ENCODE peak calls at places on chromosomes 7 and 10, in six cellular contexts. B is SK-N-SH, F is GM12878, N is K562, J is HCT116, C is HepG2. R is an unnamed sample.

GRCh38 chr7:83130623-83131545 is 31.8 kb downstream of the PCLO start:
- DNase-seq in B (no peak), F (no peak), N (no peak), J (no peak), C (no peak), R (no peak)

GRCh38 chr7:105917659-105918058 is 41.3 kb upstream of the ATXN7L1 start:
- DNase-seq in B (no peak), F (no peak), N (no peak), J (no peak), C (no peak), R (no peak)

GRCh38 chr10:17444062-17444714 is 10.2 kb downstream of the ST8SIA6 start:
- DNase-seq in B (no peak), F (peak; percentile 44), N (no peak), J (no peak), C (no peak), R (no peak)

GRCh38 chr7:149778327-149778637 is 4.9 kb upstream of the ZNF467 start:
- DNase-seq in B (no peak), F (no peak), N (no peak), J (no peak), C (no peak), R (no peak)

GRCh38 chr7:11650030-11650429 is 182.0 kb downstream of the THSD7A start:
- DNase-seq in B (no peak), F (no peak), N (no peak), J (no peak), C (no peak), R (no peak)

GRCh38 chr7:102275123-102275703 is 11.5 kb upstream of the SH2B2 start:
- DNase-seq in B (no peak), F (no peak), N (no peak), J (no peak), C (no peak), R (no peak)

GRCh38 chr7:832292-832967 is at the start of gene SUN1:
- DNase-seq in B (no peak), F (peak; percentile 26), N (no peak), J (peak; percentile 87), C (peak; percentile 13), R (peak; percentile 46)

GRCh38 chr10:118734477-118734876 is 20.3 kb downstream of the CACUL1 start:
- DNase-seq in B (no peak), F (no peak), N (no peak), J (no peak), C (no peak), R (no peak)

GRCh38 chr7:80681272-80681885 is 42.9 kb downstream of the CD36 start:
- DNase-seq in B (peak; percentile 38), F (no peak), N (no peak), J (peak; percentile 45), C (peak; percentile 43), R (peak; percentile 75)

GRCh38 chr10:124495176-124495575 is 33.6 kb downstream of the LHPP start:
- DNase-seq in B (no peak), F (no peak), N (no peak), J (no peak), C (no peak), R (no peak)

GRCh38 chr10:89295597-89295996 is 6.2 kb upstream of the IFIT2 start:
- DNase-seq in B (no peak), F (no peak), N (no peak), J (no peak), C (no peak), R (no peak)

GRCh38 chr7:98054585-98054984 is 52.1 kb upstream of the LMTK2 start:
- DNase-seq in B (no peak), F (no peak), N (no peak), J (no peak), C (no peak), R (no peak)

GRCh38 chr10:124419635-124420034 is 912 bp upstream of the OAT start:
- DNase-seq in B (no peak), F (no peak), N (no peak), J (no peak), C (no peak), R (no peak)

GRCh38 chr10:13706175-13706574 is 119.4 kb downstream of the PRPF18 start:
- DNase-seq in B (no peak), F (no peak), N (no peak), J (no peak), C (no peak), R (no peak)

GRCh38 chr7:73329861-73330581 is 2.1 kb downstream of the FKBP6 start:
- DNase-seq in B (peak; percentile 35), F (no peak), N (no peak), J (no peak), C (no peak), R (no peak)

GRCh38 chr7:154910977-154911376 is 91.9 kb downstream of the PAXIP1 start:
- DNase-seq in B (no peak), F (no peak), N (no peak), J (no peak), C (no peak), R (no peak)

GRCh38 chr7:3399858-3400257 is 98.8 kb downstream of the SDK1 start:
- DNase-seq in B (no peak), F (no peak), N (no peak), J (peak; percentile 49), C (peak; percentile 73), R (no peak)

GRCh38 chr7:158116235-158116634 is 471.4 kb downstream of the PTPRN2 start:
- DNase-seq in B (no peak), F (no peak), N (no peak), J (no peak), C (no peak), R (no peak)

GRCh38 chr7:55026086-55026790 is 7.4 kb downstream of the EGFR start:
- DNase-seq in B (no peak), F (no peak), N (no peak), J (no peak), C (no peak), R (no peak)

GRCh38 chr7:158614695-158615094 is 27.1 kb upstream of the PTPRN2 start:
- DNase-seq in B (no peak), F (no peak), N (no peak), J (no peak), C (no peak), R (no peak)

GRCh38 chr10:19638173-19638872 is 177.9 kb upstream of the PLXDC2 start:
- DNase-seq in B (no peak), F (no peak), N (no peak), J (no peak), C (peak; percentile 66), R (no peak)

GRCh38 chr7:42964849-42965805 is 33.0 kb downstream of the MRPL32 start:
- DNase-seq in B (no peak), F (peak; percentile 2), N (no peak), J (no peak), C (no peak), R (no peak)

GRCh38 chr7:81430150-81430549 is 339.7 kb downstream of the HGF start:
- DNase-seq in B (no peak), F (no peak), N (no peak), J (no peak), C (no peak), R (no peak)

GRCh38 chr10:126387931-126388911 is at the start of gene ADAM12:
- DNase-seq in B (peak; percentile 88), F (no peak), N (no peak), J (no peak), C (no peak), R (peak; percentile 9)

GRCh38 chr7:133139350-133139749 is 57.5 kb upstream of the CHCHD3 start:
- DNase-seq in B (no peak), F (no peak), N (no peak), J (peak; percentile 10), C (peak; percentile 52), R (peak; percentile 78)

GRCh38 chr7:159027091-159027802 is 117.4 kb downstream of the VIPR2 start:
- DNase-seq in B (no peak), F (no peak), N (no peak), J (no peak), C (no peak), R (peak; percentile 39)

GRCh38 chr7:104981671-104982036 is 32.4 kb upstream of the KMT2E start:
- DNase-seq in B (no peak), F (no peak), N (no peak), J (no peak), C (no peak), R (no peak)

GRCh38 chr10:23478570-23478969 is 39.7 kb downstream of the OTUD1 start:
- DNase-seq in B (no peak), F (no peak), N (no peak), J (no peak), C (no peak), R (no peak)

GRCh38 chr10:27440021-27440420 is 64.1 kb upstream of the RAB18 start:
- DNase-seq in B (no peak), F (no peak), N (no peak), J (no peak), C (no peak), R (no peak)

GRCh38 chr7:139648941-139649425 is 125.5 kb downstream of the CLEC2L start:
- DNase-seq in B (no peak), F (peak; percentile 69), N (no peak), J (no peak), C (no peak), R (no peak)
- TF ChIP-seq JUND in B (no peak), F (peak; percentile 39), N (no peak), J (no peak), C (no peak), R (no peak)

GRCh38 chr7:13179775-13180448 is 492.5 kb downstream of the ARL4A start:
- DNase-seq in B (no peak), F (no peak), N (no peak), J (no peak), C (no peak), R (no peak)
- TF ChIP-seq JUND in B (no peak), F (no peak), N (no peak), J (no peak), C (no peak), R (no peak)

DNA sequence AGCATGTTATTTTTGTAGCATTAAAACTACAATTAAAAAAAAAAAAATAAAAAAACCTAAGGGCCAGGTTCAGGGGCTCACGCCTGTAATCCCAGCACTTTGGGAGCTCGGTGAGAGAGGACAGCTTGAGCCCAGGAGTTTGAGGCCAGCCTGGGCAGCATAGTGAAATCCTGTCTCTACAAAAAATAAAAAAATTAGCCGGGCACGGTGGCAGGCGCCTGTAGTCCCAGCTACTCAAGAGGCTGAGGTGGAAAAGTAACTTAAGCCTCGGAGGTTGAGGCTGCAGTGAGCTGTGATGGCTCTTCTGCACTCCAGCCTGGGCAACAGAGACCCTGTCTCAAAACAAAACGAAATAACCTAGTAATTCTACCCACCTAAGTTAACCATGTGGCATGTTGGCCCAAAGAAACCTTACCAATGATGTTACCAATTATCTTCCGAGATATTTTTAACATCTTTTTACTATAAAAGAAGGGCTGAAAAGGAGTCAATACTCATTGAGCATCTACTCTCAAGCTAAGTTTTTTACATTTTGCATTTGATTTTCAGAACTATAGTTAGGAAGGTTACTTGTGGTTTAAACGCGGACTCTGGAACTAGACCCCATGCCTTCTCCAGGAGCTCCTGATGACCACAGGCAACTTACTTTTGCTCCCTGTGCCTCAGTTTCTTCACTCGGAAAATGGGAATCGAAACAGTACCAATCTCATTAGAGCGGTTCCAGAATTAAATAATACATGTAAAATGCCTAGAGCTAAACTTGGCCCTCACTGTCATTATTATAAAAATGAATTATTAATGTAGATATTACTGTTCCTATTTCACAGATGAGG is 1.4 kb downstream of the ITGB1 start:
- DNase-seq in B (no peak), F (no peak), N (no peak), J (no peak), C (no peak), R (no peak)
- TF ChIP-seq JUND in B (no peak), F (no peak), N (no peak), J (no peak), C (no peak), R (no peak)

DNA sequence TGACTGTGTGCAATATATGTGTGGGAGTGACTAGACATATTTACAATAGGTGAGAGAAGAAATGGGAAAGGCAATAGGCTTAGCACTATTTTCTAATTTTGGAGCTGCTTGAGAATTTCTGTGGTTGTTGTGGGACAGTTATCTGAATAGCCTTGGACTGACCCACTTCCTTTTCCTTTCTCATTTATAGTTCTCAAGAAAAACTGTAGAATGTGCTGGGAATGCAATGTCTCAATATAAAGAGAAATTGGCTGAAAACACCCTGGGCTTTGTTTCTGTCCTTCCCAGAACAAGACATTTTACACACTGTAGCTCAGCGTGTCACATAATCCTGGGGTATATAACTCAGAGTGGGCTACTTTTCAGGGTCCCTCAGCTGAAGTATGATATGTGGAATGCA is 153.0 kb upstream of the RHOBTB1 start:
- DNase-seq in B (no peak), F (no peak), N (no peak), J (no peak), C (no peak), R (no peak)
- TF ChIP-seq JUND in B (no peak), F (no peak), N (no peak), J (no peak), C (no peak), R (no peak)

R was measured in T47D.